ENCODE peak calls at places on chromosome 5, in five cellular contexts. N is ACHN, V is mesendoderm, S is hypothalamus, W is left ventricle myocardium inferior. P is an unnamed sample.

GRCh38 chr5:121055586-121055985 is 591.5 kb downstream of the PRR16 start:
- DNase-seq in V (no peak), N (no peak), W (no peak), S (no peak), P (no peak)

GRCh38 chr5:61493973-61494372 is 161.9 kb downstream of the ZSWIM6 start:
- DNase-seq in V (no peak), S (no peak), N (no peak), W (no peak), P (no peak)

GRCh38 chr5:115461506-115462290 is 82.9 kb downstream of the FEM1C start:
- DNase-seq in S (no peak), W (no peak), N (peak; percentile 50), V (no peak), P (no peak)

GRCh38 chr5:54117957-54118356 is 192.4 kb downstream of the ARL15 start:
- DNase-seq in V (no peak), S (no peak), W (no peak), N (no peak), P (no peak)

GRCh38 chr5:147382776-147383175 is 127.1 kb downstream of the DPYSL3 start:
- DNase-seq in V (peak; percentile 65), S (no peak), N (no peak), W (no peak), P (no peak)

GRCh38 chr5:102450313-102450990 is 48.3 kb downstream of the SLCO6A1 start:
- DNase-seq in V (peak; percentile 77), W (no peak), N (peak; percentile 10), S (no peak), P (no peak)

GRCh38 chr5:176667637-176668036 is 20.4 kb downstream of the TSPAN17 start:
- DNase-seq in N (no peak), V (no peak), W (no peak), S (no peak), P (no peak)

GRCh38 chr5:53262348-53262970 is 152.9 kb upstream of the MOCS2 start:
- DNase-seq in W (no peak), V (peak; percentile 42), S (no peak), N (peak; percentile 24), P (no peak)

GRCh38 chr5:137648361-137648760 is 87.5 kb downstream of the KLHL3 start:
- DNase-seq in N (no peak), S (no peak), V (no peak), W (no peak), P (no peak)

GRCh38 chr5:173535166-173535975 is 81.1 kb downstream of the BOD1 start:
- DNase-seq in W (no peak), S (no peak), N (no peak), V (no peak), P (no peak)

GRCh38 chr5:35151151-35151920 is 79.0 kb downstream of the PRLR start:
- DNase-seq in N (no peak), V (peak; percentile 11), W (no peak), S (no peak), P (no peak)

GRCh38 chr5:2742921-2743679 is 8.4 kb downstream of the IRX2 start:
- DNase-seq in V (no peak), N (no peak), W (no peak), S (no peak), P (no peak)

GRCh38 chr5:176446884-176447537 is 1.2 kb upstream of the FAF2 start:
- DNase-seq in S (no peak), V (peak; percentile 17), N (peak; percentile 2), W (no peak), P (peak; percentile 8)

GRCh38 chr5:98309785-98310566 is 463.5 kb upstream of the RGMB start:
- DNase-seq in W (no peak), V (peak; percentile 90), S (no peak), N (peak; percentile 85), P (no peak)

GRCh38 chr5:53249529-53249928 is 140.0 kb upstream of the MOCS2 start:
- DNase-seq in V (no peak), S (no peak), W (no peak), N (no peak), P (no peak)

GRCh38 chr5:149886060-149886459 is 58.5 kb downstream of the PDE6A start:
- DNase-seq in S (no peak), V (no peak), N (peak; percentile 6), W (no peak), P (no peak)

GRCh38 chr5:9653811-9654210 is 23.7 kb upstream of the TAS2R1 start:
- DNase-seq in S (no peak), N (peak; percentile 22), V (peak; percentile 36), W (peak; percentile 70), P (peak; percentile 75)

GRCh38 chr5:71891406-71891805 is 172.3 kb downstream of the CARTPT start:
- DNase-seq in S (no peak), V (no peak), W (no peak), N (no peak), P (no peak)